ENCODE peak calls at places on chromosomes 4 and X, in four cellular contexts. One of them, this sample, is unnamed.

GRCh38 chr4:170775851-170776250 is 686.1 kb upstream of the AADAT start:
- DNase-seq in K562: no peak
- DNase-seq in H1: no peak
- DNase-seq in GM12878: no peak
- DNase-seq in this sample: no peak

GRCh38 chr4:123298798-123299197 is 97.8 kb upstream of the SPRY1 start:
- DNase-seq in K562: no peak
- DNase-seq in H1: no peak
- DNase-seq in GM12878: no peak
- DNase-seq in this sample: no peak

GRCh38 chrX:134957836-134958235 is 33.0 kb upstream of the SMIM10 start:
- DNase-seq in K562: no peak
- DNase-seq in H1: no peak
- DNase-seq in GM12878: no peak
- DNase-seq in this sample: no peak

GRCh38 chr4:732911-733630 is 27.4 kb downstream of the PCGF3 start:
- DNase-seq in K562: no peak
- DNase-seq in H1: no peak
- DNase-seq in GM12878: no peak
- DNase-seq in this sample: no peak

GRCh38 chrX:153687121-153688039 is at the start of gene SLC6A8:
- DNase-seq in K562: peak
- DNase-seq in H1: no peak
- DNase-seq in GM12878: no peak
- DNase-seq in this sample: peak

GRCh38 chr4:98260047-98260578 is 1.1 kb upstream of the RAP1GDS1 start:
- DNase-seq in K562: peak
- DNase-seq in H1: no peak
- DNase-seq in GM12878: no peak
- DNase-seq in this sample: peak

GRCh38 chr4:13640149-13640671 is 12.7 kb upstream of the BOD1L1 start:
- DNase-seq in K562: no peak
- DNase-seq in H1: peak
- DNase-seq in GM12878: no peak
- DNase-seq in this sample: no peak

GRCh38 chr4:59094505-59094904 is 1984.3 kb upstream of the IGFBP7 start:
- DNase-seq in K562: no peak
- DNase-seq in H1: no peak
- DNase-seq in GM12878: no peak
- DNase-seq in this sample: no peak

GRCh38 chrX:3448563-3448962 is 102.1 kb upstream of the MXRA5 start:
- DNase-seq in K562: no peak
- DNase-seq in H1: no peak
- DNase-seq in GM12878: no peak
- DNase-seq in this sample: no peak

GRCh38 chr4:25867781-25868180 is 5.0 kb upstream of the SEL1L3 start:
- DNase-seq in K562: no peak
- DNase-seq in H1: no peak
- DNase-seq in GM12878: no peak
- DNase-seq in this sample: no peak

GRCh38 chr4:146095091-146095690 is 80.3 kb upstream of the LSM6 start:
- DNase-seq in K562: peak
- DNase-seq in H1: peak
- DNase-seq in GM12878: no peak
- DNase-seq in this sample: peak

GRCh38 chrX:68694429-68695205 is 47.2 kb downstream of the STARD8 start:
- DNase-seq in K562: no peak
- DNase-seq in H1: no peak
- DNase-seq in GM12878: no peak
- DNase-seq in this sample: no peak

GRCh38 chr4:159484861-159485260 is 382.0 kb downstream of the RAPGEF2 start:
- DNase-seq in K562: no peak
- DNase-seq in H1: no peak
- DNase-seq in GM12878: no peak
- DNase-seq in this sample: no peak

GRCh38 chr4:88675543-88675942 is 22.1 kb downstream of the NAP1L5 start:
- DNase-seq in K562: no peak
- DNase-seq in H1: no peak
- DNase-seq in GM12878: no peak
- DNase-seq in this sample: no peak

GRCh38 chrX:30530591-30530990 is 47.0 kb downstream of the TASL start:
- DNase-seq in K562: no peak
- DNase-seq in H1: no peak
- DNase-seq in GM12878: no peak
- DNase-seq in this sample: no peak
- TF ChIP-seq EGR1 in K562: no peak
- TF ChIP-seq EGR1 in H1: no peak
- TF ChIP-seq EGR1 in GM12878: no peak
- TF ChIP-seq EGR1 in this sample: no peak

DNA sequence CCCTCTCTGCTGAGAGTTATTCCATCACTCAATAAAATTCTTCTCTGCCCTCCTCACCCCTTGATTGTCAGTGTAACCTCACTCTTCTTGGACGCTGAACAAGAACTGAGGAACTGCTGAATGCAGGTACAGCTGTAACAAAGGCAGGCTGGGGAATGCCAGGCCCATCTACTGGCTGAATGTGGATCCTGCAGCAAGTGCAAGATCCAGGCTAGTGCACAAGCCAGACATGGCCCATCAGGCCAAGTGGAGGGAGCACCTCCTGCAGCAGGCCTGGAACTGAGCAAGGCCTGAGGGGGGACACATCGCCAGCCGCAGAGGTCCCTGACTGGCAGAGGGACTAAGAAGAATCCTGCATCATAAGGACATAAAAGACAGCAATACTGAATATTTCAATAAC is 411.8 kb upstream of the PCDH10 start:
- DNase-seq in K562: no peak
- DNase-seq in H1: peak
- DNase-seq in GM12878: no peak
- DNase-seq in this sample: no peak
- H2AFZ ChIP-seq in K562: no peak
- H2AFZ ChIP-seq in H1: peak
- H2AFZ ChIP-seq in GM12878: no peak
- H2AFZ ChIP-seq in this sample: no peak

GRCh38 chr4:176044589-176044951 is 21.1 kb upstream of the WDR17 start:
- DNase-seq in K562: no peak
- DNase-seq in H1: no peak
- DNase-seq in GM12878: no peak
- DNase-seq in this sample: no peak
- TF ChIP-seq JUND in K562: no peak
- TF ChIP-seq JUND in H1: no peak
- TF ChIP-seq JUND in GM12878: no peak
- TF ChIP-seq JUND in this sample: no peak

DNA sequence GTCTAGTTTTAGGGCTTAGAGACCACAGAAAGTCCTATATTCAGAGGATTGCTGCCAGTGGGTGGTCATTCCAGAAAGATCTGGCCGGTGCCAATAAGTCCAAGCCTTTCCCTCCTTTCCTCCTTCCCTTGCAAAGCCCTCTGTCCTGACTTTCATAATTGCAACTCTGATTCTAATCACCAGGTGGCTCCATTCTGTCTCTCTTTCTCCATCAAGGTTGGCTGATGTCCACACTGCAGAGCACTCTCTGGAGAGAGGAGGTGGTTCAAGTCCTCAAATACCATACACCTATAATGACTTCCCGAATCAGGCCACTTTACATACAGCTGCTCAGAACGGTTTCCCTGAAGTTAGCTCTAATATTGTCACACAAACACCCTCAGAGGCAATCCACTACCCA is 22.4 kb upstream of the ARMCX4 start:
- DNase-seq in K562: no peak
- DNase-seq in H1: no peak
- DNase-seq in GM12878: no peak
- DNase-seq in this sample: peak
- TF ChIP-seq EGR1 in K562: no peak
- TF ChIP-seq EGR1 in H1: no peak
- TF ChIP-seq EGR1 in GM12878: no peak
- TF ChIP-seq EGR1 in this sample: no peak

DNA sequence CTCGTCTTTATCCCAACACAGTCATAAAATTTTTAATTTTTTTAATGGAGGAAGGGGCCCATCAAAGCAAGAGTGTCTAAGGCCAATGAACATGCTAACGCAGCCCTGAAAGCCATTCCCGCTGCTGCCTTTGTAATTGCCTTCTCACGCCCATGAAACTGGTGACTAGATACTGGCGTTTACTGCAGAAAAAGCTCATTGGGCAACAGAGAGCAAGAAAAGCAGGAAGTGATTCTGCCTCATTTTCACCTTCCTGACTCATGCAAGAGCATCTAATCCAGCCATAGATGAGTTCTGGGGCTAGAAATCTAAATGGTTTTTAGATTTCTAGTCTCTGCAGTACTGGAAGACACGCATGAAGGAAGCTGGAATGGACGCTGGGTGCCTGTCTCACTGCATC is 72.5 kb downstream of the ANXA3 start:
- DNase-seq in K562: no peak
- DNase-seq in H1: no peak
- DNase-seq in GM12878: no peak
- DNase-seq in this sample: no peak
- H2AFZ ChIP-seq in K562: no peak
- H2AFZ ChIP-seq in H1: peak
- H2AFZ ChIP-seq in GM12878: no peak
- H2AFZ ChIP-seq in this sample: no peak

GRCh38 chr4:126790633-126791032 is 842.1 kb upstream of the INTU start:
- DNase-seq in K562: no peak
- DNase-seq in H1: no peak
- DNase-seq in GM12878: no peak
- DNase-seq in this sample: no peak

GRCh38 chr4:126779446-126780166 is 853.2 kb upstream of the INTU start:
- DNase-seq in K562: no peak
- DNase-seq in H1: no peak
- DNase-seq in GM12878: no peak
- DNase-seq in this sample: no peak

GRCh38 chr4:126784966-126785580 is 847.7 kb upstream of the INTU start:
- DNase-seq in K562: no peak
- DNase-seq in H1: no peak
- DNase-seq in GM12878: no peak
- DNase-seq in this sample: no peak
- TF ChIP-seq JUND in K562: no peak
- TF ChIP-seq JUND in H1: no peak
- TF ChIP-seq JUND in GM12878: no peak
- TF ChIP-seq JUND in this sample: no peak

GRCh38 chrX:53239474-53239873 is 14.5 kb upstream of the KDM5C start:
- DNase-seq in K562: peak
- DNase-seq in H1: no peak
- DNase-seq in GM12878: no peak
- DNase-seq in this sample: no peak
- TF ChIP-seq EGR1 in K562: no peak
- TF ChIP-seq EGR1 in H1: no peak
- TF ChIP-seq EGR1 in GM12878: no peak
- TF ChIP-seq EGR1 in this sample: no peak